ENCODE peak calls at places on chromosome 12, in seven cellular contexts. U, B, M, O, X, K and D are unnamed samples.

GRCh38 chr12:42477931-42478330 is 111.6 kb downstream of the PRICKLE1 start:
- DNase-seq in M (no peak), X (no peak), B (no peak), K (no peak), O (no peak), U (no peak), D (no peak)

GRCh38 chr12:131894313-131894860 is at the start of gene ULK1:
- DNase-seq in B (peak; percentile 93), O (peak; percentile 87), K (no peak), U (peak; percentile 90), M (peak; percentile 87), X (peak; percentile 97), D (peak; percentile 72)

GRCh38 chr12:30025317-30025716 is 241.6 kb upstream of the TMTC1 start:
- DNase-seq in M (no peak), O (no peak), X (no peak), B (no peak), K (no peak), U (no peak), D (no peak)

GRCh38 chr12:29547844-29548243 is 50.4 kb upstream of the OVCH1 start:
- DNase-seq in O (no peak), K (no peak), B (no peak), X (no peak), M (no peak), U (no peak), D (no peak)

GRCh38 chr12:100755186-100755585 is 39.4 kb upstream of the ANO4 start:
- DNase-seq in M (no peak), B (no peak), U (no peak), K (no peak), X (peak; percentile 53), O (peak; percentile 78), D (no peak)

GRCh38 chr12:46110928-46111699 is 120.7 kb upstream of the SCAF11 start:
- DNase-seq in M (peak; percentile 7), X (no peak), O (peak; percentile 73), K (no peak), B (no peak), U (no peak), D (no peak)

GRCh38 chr12:113075137-113075683 is 18.7 kb downstream of the DTX1 start:
- DNase-seq in K (no peak), X (no peak), B (no peak), O (no peak), M (peak; percentile 37), U (no peak), D (no peak)

GRCh38 chr12:10191865-10192264 is 13.0 kb downstream of the TMEM52B start:
- DNase-seq in U (no peak), K (peak; percentile 68), M (no peak), X (no peak), O (peak; percentile 87), B (no peak), D (no peak)

GRCh38 chr12:85642810-85643209 is 193.4 kb downstream of the RASSF9 start:
- DNase-seq in X (no peak), K (peak; percentile 67), O (peak; percentile 21), U (no peak), B (no peak), M (no peak), D (peak; percentile 21)

GRCh38 chr12:68538722-68539614 is 71.7 kb upstream of the RAP1B start:
- DNase-seq in X (no peak), O (no peak), U (peak; percentile 62), M (peak; percentile 78), B (peak; percentile 56), K (no peak), D (peak; percentile 21)

GRCh38 chr12:132021965-132022364 is 72.2 kb downstream of the EP400 start:
- DNase-seq in M (no peak), O (no peak), K (no peak), B (no peak), U (no peak), X (no peak), D (no peak)

GRCh38 chr12:26118356-26118755 is 6.5 kb downstream of the BHLHE41 start:
- DNase-seq in O (no peak), K (no peak), M (no peak), U (no peak), B (no peak), X (no peak), D (no peak)

GRCh38 chr12:84502907-84503787 is 409.5 kb downstream of the SLC6A15 start:
- DNase-seq in U (peak; percentile 10), X (peak; percentile 43), M (peak; percentile 30), O (peak; percentile 80), K (peak; percentile 37), B (peak; percentile 25), D (peak; percentile 72)

GRCh38 chr12:55963760-55964159 is 2.1 kb downstream of the PMEL start:
- DNase-seq in B (no peak), X (no peak), O (no peak), M (no peak), U (no peak), K (no peak), D (no peak)

GRCh38 chr12:45674181-45674580 is 55.3 kb upstream of the ARID2 start:
- DNase-seq in K (no peak), B (no peak), O (no peak), X (no peak), U (no peak), M (no peak), D (no peak)

GRCh38 chr12:108633534-108634224 is at the start of gene SELPLG:
- DNase-seq in O (no peak), U (peak; percentile 79), X (no peak), B (peak; percentile 88), K (no peak), M (no peak), D (no peak)

GRCh38 chr12:31440586-31440985 is 114.6 kb upstream of the SINHCAF start:
- DNase-seq in X (no peak), O (no peak), B (no peak), K (no peak), M (no peak), U (no peak), D (no peak)